ENCODE peak calls at places on chromosomes 3 and 15, in four cellular contexts. X is cardiac muscle cell, I is mammary epithelial cell, Q is HL-60. C is an unnamed sample. For H3K27me3, the result is how much of the 10 kb centered on the place peaks cover.

GRCh38 chr3:14522768-14523167 is 17.4 kb downstream of the GRIP2 start:
- DNase-seq in X (no peak), Q (no peak), I (no peak), C (no peak)

GRCh38 chr15:96160269-96160668 is 170.2 kb upstream of the NR2F2 start:
- DNase-seq in Q (no peak), X (peak), I (no peak), C (peak)

GRCh38 chr15:29736745-29737023 is 85.6 kb downstream of the TJP1 start:
- DNase-seq in Q (no peak), I (peak), X (no peak), C (peak)

GRCh38 chr3:38268522-38268921 is 2.9 kb downstream of the SLC22A13 start:
- DNase-seq in X (no peak), I (no peak), Q (no peak), C (no peak)

GRCh38 chr3:125512135-125512920 is 7.7 kb downstream of the SNX4 start:
- DNase-seq in Q (no peak), I (peak), X (peak), C (peak)

GRCh38 chr15:75727031-75727531 is 14.4 kb upstream of the CSPG4 start:
- DNase-seq in Q (no peak), X (no peak), I (no peak), C (no peak)

GRCh38 chr3:65678480-65678879 is 360.2 kb downstream of the MAGI1 start:
- DNase-seq in X (no peak), Q (no peak), I (no peak), C (no peak)

GRCh38 chr3:150349314-150350097 is 58.6 kb upstream of the TSC22D2 start:
- DNase-seq in I (no peak), Q (no peak), X (no peak), C (no peak)

GRCh38 chr15:29433507-29433906 is 163.9 kb upstream of the NSMCE3 start:
- DNase-seq in Q (no peak), X (no peak), I (no peak), C (no peak)

GRCh38 chr3:128339491-128340012 is 127.1 kb downstream of the DNAJB8 start:
- DNase-seq in I (no peak), Q (no peak), X (no peak), C (no peak)

GRCh38 chr15:81000144-81000625 is 538 bp upstream of the TLNRD1 start:
- DNase-seq in I (no peak), Q (no peak), X (peak), C (no peak)

GRCh38 chr3:160010578-160010977 is 21.9 kb downstream of the IL12A start:
- DNase-seq in Q (no peak), I (no peak), X (no peak), C (no peak)

GRCh38 chr15:75205064-75205395 is 3.3 kb downstream of the C15orf39 start:
- DNase-seq in I (no peak), X (no peak), Q (no peak), C (no peak)

GRCh38 chr3:50165388-50166308 is 10.5 kb downstream of the SEMA3F start:
- DNase-seq in X (peak), Q (no peak), I (no peak), C (peak)

GRCh38 chr3:179229177-179229576 is 21.7 kb downstream of the KCNMB3 start:
- DNase-seq in Q (no peak), X (no peak), I (no peak), C (no peak)

GRCh38 chr3:155211940-155212339 is 81.5 kb downstream of the STRIT1 start:
- DNase-seq in Q (no peak), X (no peak), I (no peak), C (no peak)

GRCh38 chr15:67937153-67937761 is 97.4 kb upstream of the RNU6-1 start:
- DNase-seq in X (no peak), I (peak), Q (no peak), C (no peak)

GRCh38 chr3:11155341-11156025 is 1.2 kb downstream of the HRH1 start:
- DNase-seq in X (peak), Q (no peak), I (peak), C (peak)

GRCh38 chr15:94453227-94453626 is 221.9 kb downstream of the MCTP2 start:
- DNase-seq in Q (no peak), X (no peak), I (peak), C (no peak)

GRCh38 chr3:28575748-28576589 is 227.3 kb upstream of the AZI2 start:
- DNase-seq in I (peak), Q (no peak), X (peak), C (peak)

GRCh38 chr15:61480863-61481262 is 251.8 kb upstream of the RORA start:
- DNase-seq in I (no peak), X (peak), Q (no peak), C (no peak)

GRCh38 chr3:13424111-13424844 is 4.2 kb upstream of the NUP210 start:
- DNase-seq in Q (no peak), X (no peak), I (no peak), C (no peak)

GRCh38 chr3:98980915-98981596 is 79.6 kb upstream of the DCBLD2 start:
- DNase-seq in X (peak), I (peak), Q (no peak), C (peak)

GRCh38 chr3:13135811-13136321 is 62.6 kb upstream of the IQSEC1 start:
- DNase-seq in X (no peak), Q (no peak), I (no peak), C (no peak)

GRCh38 chr15:29322407-29322806 is 52.8 kb upstream of the NSMCE3 start:
- DNase-seq in I (no peak), X (peak), Q (no peak), C (peak)

GRCh38 chr3:136276049-136276755 is 26.1 kb downstream of the PCCB start:
- DNase-seq in Q (no peak), X (peak), I (peak), C (no peak)

GRCh38 chr15:66751579-66751978 is 49.5 kb downstream of the SMAD6 start:
- DNase-seq in I (peak), X (no peak), Q (no peak), C (no peak)

GRCh38 chr3:124699686-124700396 is 30.4 kb upstream of the UMPS start:
- DNase-seq in X (no peak), I (no peak), Q (no peak), C (no peak)

GRCh38 chr3:31922962-31923361 is 58.1 kb downstream of the OSBPL10 start:
- DNase-seq in X (no peak), I (no peak), Q (no peak), C (no peak)

GRCh38 chr3:70811880-70812279 is 499.4 kb upstream of the MDFIC2 start:
- DNase-seq in X (peak), Q (no peak), I (peak), C (peak)

DNA sequence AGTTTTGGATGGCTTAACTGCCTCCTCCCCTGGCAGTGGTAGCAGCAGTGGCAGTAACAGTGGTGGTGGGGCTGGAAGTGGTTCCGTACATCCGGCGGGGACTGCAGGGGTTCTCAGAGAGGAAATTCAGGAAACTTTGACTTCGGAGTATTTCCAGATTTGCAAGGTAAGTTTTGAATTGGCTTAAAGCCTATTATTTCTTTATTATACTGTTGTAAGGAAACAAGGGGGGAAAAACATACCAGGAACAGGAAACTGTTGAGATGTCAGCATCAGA is 1.5 kb downstream of the STXBP5L start:
- DNase-seq in Q (no peak), X (no peak), I (no peak), C (no peak)
- H3K27me3 ChIP-seq in Q (under half), X (under half), I (under half), C (under half)

GRCh38 chr15:84600687-84601554 is at the start of gene ZSCAN2:
- DNase-seq in Q (peak), I (peak), X (peak), C (peak)
- TF ChIP-seq CTCF in Q (no peak), I (no peak), X (no peak), C (no peak)

GRCh38 chr3:60281970-60282369 is 969.3 kb downstream of the FHIT start:
- DNase-seq in I (no peak), Q (no peak), X (no peak), C (no peak)
- H3K4me3 ChIP-seq in I (no peak), Q (no peak), X (no peak), C (no peak)

DNA sequence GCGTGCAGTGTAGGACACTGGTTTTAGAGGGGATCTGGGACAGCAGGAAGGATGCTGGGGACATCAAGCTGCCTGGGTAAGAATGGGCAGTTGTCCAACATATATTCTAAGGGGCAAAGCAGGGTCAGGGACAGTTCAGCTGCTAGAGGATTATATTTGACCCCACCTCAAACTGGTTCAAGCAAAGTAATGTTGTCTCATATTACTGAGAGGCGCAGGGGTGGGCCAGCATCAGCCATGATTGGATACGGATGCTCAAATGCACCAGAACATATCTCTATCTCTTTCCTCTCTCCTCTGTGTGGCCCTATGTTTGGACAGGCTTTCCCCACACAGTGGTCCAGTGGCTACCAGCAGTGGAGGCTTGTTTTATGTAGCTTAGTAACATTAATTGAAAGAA is 49.7 kb upstream of the RGMA start:
- DNase-seq in X (no peak), I (no peak), Q (no peak), C (no peak)
- H3K27me3 ChIP-seq in X (under half), I (under half), Q (under half), C (under half)

DNA sequence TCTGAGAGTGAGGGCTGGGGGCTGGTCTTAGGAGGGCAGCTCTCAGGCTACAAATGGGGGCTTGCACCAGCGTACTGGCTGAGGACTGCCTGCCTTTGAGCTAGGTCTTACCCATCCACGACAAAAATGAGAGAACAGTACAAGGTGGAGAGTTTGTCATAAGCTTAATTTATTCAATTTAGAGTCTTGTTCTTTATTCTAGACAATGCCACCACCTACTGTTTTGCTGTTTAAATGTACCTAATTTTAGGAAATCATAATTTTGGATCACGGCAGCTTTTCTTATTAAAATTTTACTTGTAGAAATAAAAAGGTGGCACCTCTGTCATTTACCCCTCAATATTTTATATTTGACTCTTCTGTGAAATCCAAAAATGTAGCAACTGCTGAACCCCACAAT is 88.4 kb downstream of the SLCO3A1 start:
- DNase-seq in Q (no peak), I (no peak), X (peak), C (no peak)
- TF ChIP-seq CTCF in Q (no peak), I (peak), X (no peak), C (no peak)